ENCODE peak calls at places on chromosomes 2 and 18, in eight cellular contexts. One of them, this sample, is unnamed.

GRCh38 chr18:49561377-49562193 is at the start of gene LIPG:
- DNase-seq in GM23248: peak
- DNase-seq in GM12865: peak
- DNase-seq in SJSA1: peak
- DNase-seq in renal cortical epithelial cell: peak
- DNase-seq in HFFc6: no peak
- DNase-seq in HS-5: no peak
- DNase-seq in NCI-H1105: peak
- DNase-seq in this sample: peak

GRCh38 chr2:26696352-26696816 is 3.9 kb downstream of the KCNK3 start:
- DNase-seq in NCI-H1105: no peak
- DNase-seq in SJSA1: no peak
- DNase-seq in HS-5: peak
- DNase-seq in GM12865: no peak
- DNase-seq in renal cortical epithelial cell: peak
- DNase-seq in HFFc6: peak
- DNase-seq in GM23248: peak
- DNase-seq in this sample: no peak

GRCh38 chr18:79523221-79523737 is 127.5 kb downstream of the NFATC1 start:
- DNase-seq in NCI-H1105: no peak
- DNase-seq in GM12865: peak
- DNase-seq in SJSA1: peak
- DNase-seq in renal cortical epithelial cell: no peak
- DNase-seq in HFFc6: no peak
- DNase-seq in GM23248: no peak
- DNase-seq in HS-5: no peak
- DNase-seq in this sample: no peak

GRCh38 chr2:195610708-195611107 is 46.3 kb upstream of the SLC39A10 start:
- DNase-seq in renal cortical epithelial cell: no peak
- DNase-seq in SJSA1: no peak
- DNase-seq in GM23248: no peak
- DNase-seq in HFFc6: no peak
- DNase-seq in GM12865: no peak
- DNase-seq in NCI-H1105: no peak
- DNase-seq in HS-5: no peak
- DNase-seq in this sample: no peak

GRCh38 chr2:216033403-216033802 is 20.1 kb upstream of the MREG start:
- DNase-seq in HFFc6: no peak
- DNase-seq in GM23248: no peak
- DNase-seq in renal cortical epithelial cell: no peak
- DNase-seq in NCI-H1105: no peak
- DNase-seq in SJSA1: no peak
- DNase-seq in GM12865: peak
- DNase-seq in HS-5: no peak
- DNase-seq in this sample: no peak

GRCh38 chr18:63818212-63818611 is 43.0 kb downstream of the SERPINB7 start:
- DNase-seq in SJSA1: no peak
- DNase-seq in GM12865: no peak
- DNase-seq in NCI-H1105: no peak
- DNase-seq in renal cortical epithelial cell: no peak
- DNase-seq in GM23248: peak
- DNase-seq in HS-5: no peak
- DNase-seq in HFFc6: no peak
- DNase-seq in this sample: no peak

GRCh38 chr18:61535401-61535800 is 202.2 kb downstream of the CDH20 start:
- DNase-seq in GM12865: no peak
- DNase-seq in HFFc6: no peak
- DNase-seq in SJSA1: no peak
- DNase-seq in renal cortical epithelial cell: no peak
- DNase-seq in HS-5: no peak
- DNase-seq in GM23248: no peak
- DNase-seq in NCI-H1105: no peak
- DNase-seq in this sample: no peak

GRCh38 chr2:66929632-66930385 is 467.3 kb upstream of the ETAA1 start:
- DNase-seq in HFFc6: peak
- DNase-seq in HS-5: no peak
- DNase-seq in renal cortical epithelial cell: peak
- DNase-seq in GM12865: no peak
- DNase-seq in SJSA1: no peak
- DNase-seq in NCI-H1105: no peak
- DNase-seq in GM23248: peak
- DNase-seq in this sample: no peak

GRCh38 chr2:233440314-233440713 is 86.0 kb downstream of the DGKD start:
- DNase-seq in GM23248: no peak
- DNase-seq in HFFc6: no peak
- DNase-seq in HS-5: no peak
- DNase-seq in renal cortical epithelial cell: no peak
- DNase-seq in NCI-H1105: no peak
- DNase-seq in SJSA1: no peak
- DNase-seq in GM12865: no peak
- DNase-seq in this sample: no peak